ENCODE peak calls at places on chromosomes 13 and 19, in eight cellular contexts. F, I, W, C, B, X, S and H are unnamed samples.

GRCh38 chr19:13707901-13708300 is 56.4 kb upstream of the MRI1 start:
- DNase-seq in B (no peak), I (no peak), F (no peak), W (no peak), C (no peak), X (no peak), S (no peak), H (no peak)

GRCh38 chr19:40150170-40150569 is 41.1 kb upstream of the MAP3K10 start:
- DNase-seq in W (no peak), B (no peak), C (peak), X (no peak), S (no peak), F (no peak), I (no peak), H (no peak)

GRCh38 chr19:17952041-17952976 is 14.6 kb upstream of the KCNN1 start:
- DNase-seq in C (no peak), F (no peak), X (peak), W (no peak), B (no peak), I (no peak), S (no peak), H (no peak)

GRCh38 chr19:10270180-10270615 is 722 bp upstream of the ICAM1 start:
- DNase-seq in F (no peak), S (no peak), B (no peak), C (peak), W (peak), I (peak), X (no peak), H (no peak)

GRCh38 chr13:23321534-23322241 is 111.8 kb downstream of the SACS start:
- DNase-seq in W (no peak), S (no peak), I (no peak), F (peak), B (peak), X (no peak), C (peak), H (no peak)

GRCh38 chr19:3980353-3981251 is 4.7 kb downstream of the EEF2 start:
- DNase-seq in W (no peak), F (no peak), I (no peak), C (no peak), X (no peak), B (no peak), S (no peak), H (no peak)

GRCh38 chr13:110126391-110126961 is 180.5 kb downstream of the COL4A1 start:
- DNase-seq in C (peak), S (no peak), B (peak), W (no peak), F (peak), I (no peak), X (peak), H (no peak)

GRCh38 chr13:28636677-28637317 is 22.1 kb upstream of the POMP start:
- DNase-seq in S (peak), X (peak), I (peak), W (no peak), B (peak), F (peak), C (peak), H (no peak)

GRCh38 chr19:3015126-3016057 is 13.7 kb downstream of the TLE2 start:
- DNase-seq in X (no peak), S (no peak), W (no peak), F (no peak), C (no peak), B (no peak), I (no peak), H (no peak)

GRCh38 chr13:73069206-73069815 is 10.5 kb downstream of the KLF5 start:
- DNase-seq in S (no peak), I (no peak), X (no peak), W (no peak), F (no peak), B (no peak), C (peak), H (no peak)

GRCh38 chr19:46340051-46340659 is 6.7 kb upstream of the PPP5C start:
- DNase-seq in S (no peak), C (no peak), I (no peak), F (no peak), W (no peak), X (no peak), B (no peak), H (no peak)

GRCh38 chr19:50046649-50047503 is 21.1 kb downstream of the ZNF473 start:
- DNase-seq in C (no peak), F (peak), S (peak), I (peak), X (no peak), B (peak), W (peak), H (peak)

GRCh38 chr13:110173247-110173818 is 133.6 kb downstream of the COL4A1 start:
- DNase-seq in B (no peak), F (no peak), C (peak), X (no peak), I (no peak), W (no peak), S (no peak), H (no peak)

GRCh38 chr19:4052114-4052992 is 14.3 kb downstream of the ZBTB7A start:
- DNase-seq in I (no peak), F (no peak), C (peak), B (peak), X (no peak), S (no peak), W (no peak), H (no peak)

GRCh38 chr19:58396691-58397532 is 1.5 kb downstream of the RNF225 start:
- DNase-seq in S (no peak), C (no peak), B (no peak), I (no peak), W (no peak), X (no peak), F (no peak), H (no peak)

GRCh38 chr13:110580800-110581199 is 19.3 kb upstream of the RAB20 start:
- DNase-seq in C (peak), W (no peak), I (no peak), F (no peak), S (no peak), B (no peak), X (no peak), H (no peak)

GRCh38 chr13:42899266-42899665 is 92.8 kb downstream of the EPSTI1 start:
- DNase-seq in X (no peak), S (no peak), F (no peak), B (no peak), C (no peak), I (no peak), W (no peak), H (no peak)

GRCh38 chr19:51394045-51394836 is 3.9 kb upstream of the C19orf84 start:
- DNase-seq in S (peak), F (peak), I (peak), C (peak), X (peak), B (peak), W (peak), H (peak)

GRCh38 chr19:31511696-31512095 is 162.5 kb upstream of the TSHZ3 start:
- DNase-seq in W (no peak), X (no peak), S (no peak), B (no peak), F (no peak), I (no peak), C (no peak), H (no peak)

GRCh38 chr13:46665630-46666482 is 112.9 kb downstream of the LRCH1 start:
- DNase-seq in X (peak), F (no peak), W (no peak), C (peak), B (no peak), I (no peak), S (peak), H (no peak)

GRCh38 chr19:34490141-34490766 is 8.7 kb downstream of the WTIP start:
- DNase-seq in F (no peak), I (no peak), X (no peak), W (no peak), C (no peak), B (no peak), S (no peak), H (no peak)

GRCh38 chr19:16612631-16613030 is 15.4 kb downstream of the MED26 start:
- DNase-seq in S (no peak), C (no peak), X (no peak), I (no peak), B (no peak), F (no peak), W (no peak), H (no peak)

GRCh38 chr19:2540646-2541454 is 64.9 kb downstream of the GADD45B start:
- DNase-seq in W (no peak), F (peak), S (no peak), B (peak), C (peak), X (no peak), I (no peak), H (no peak)